ENCODE peak calls at places on chromosomes 1 and 21, in nine cellular contexts. W is CD4-positive, alpha-beta T cell; O is MCF 10A; B is osteocyte; A is body of pancreas; S is fibroblast of lung; J is fibroblast of the aortic adventitia; L is DND-41; E is heart right ventricle. K is an unnamed sample.

GRCh38 chr21:28427356-28428022 is 565.2 kb downstream of the LTN1 start:
- DNase-seq in W (no peak), S (peak; percentile 82), O (no peak), B (no peak), A (no peak), E (no peak), L (no peak), J (peak; percentile 65), K (peak; percentile 76)

GRCh38 chr1:59025201-59025600 is 241.4 kb upstream of the JUN start:
- DNase-seq in E (no peak), O (no peak), S (peak; percentile 77), J (peak; percentile 57), W (no peak), L (no peak), B (no peak), A (no peak), K (no peak)

GRCh38 chr1:7249516-7249915 is 464.3 kb downstream of the CAMTA1 start:
- DNase-seq in O (no peak), A (no peak), E (no peak), B (no peak), J (no peak), S (no peak), L (no peak), W (no peak), K (no peak)

GRCh38 chr21:42025392-42026071 is 15.4 kb upstream of the ZBTB21 start:
- DNase-seq in B (no peak), S (peak; percentile 83), J (peak; percentile 66), O (no peak), E (no peak), W (no peak), L (no peak), A (no peak), K (no peak)

GRCh38 chr1:232904131-232904530 is 46.3 kb upstream of the NTPCR start:
- DNase-seq in B (no peak), W (no peak), S (no peak), A (no peak), E (no peak), O (no peak), L (no peak), J (no peak), K (no peak)

GRCh38 chr1:175005085-175005783 is 5.5 kb downstream of the CACYBP start:
- DNase-seq in W (no peak), O (no peak), L (no peak), A (no peak), S (peak; percentile 63), B (no peak), E (no peak), J (no peak), K (no peak)

GRCh38 chr1:177444997-177445746 is 274.4 kb downstream of the BRINP2 start:
- DNase-seq in E (no peak), W (no peak), J (no peak), S (no peak), B (no peak), A (no peak), O (no peak), L (no peak), K (no peak)

GRCh38 chr1:51491166-51491981 is 27.7 kb downstream of the EPS15 start:
- DNase-seq in B (no peak), L (no peak), A (no peak), W (no peak), S (no peak), O (no peak), J (no peak), E (no peak), K (no peak)

GRCh38 chr1:244652699-244653438 is at the start of gene DESI2:
- DNase-seq in O (peak; percentile 100), S (peak; percentile 100), J (peak; percentile 100), B (peak; percentile 99), W (peak; percentile 96), A (peak; percentile 99), E (peak; percentile 97), L (peak; percentile 99), K (peak; percentile 98)

GRCh38 chr1:244654284-244655038 is 1.5 kb downstream of the DESI2 start:
- DNase-seq in L (no peak), B (no peak), E (no peak), A (no peak), W (no peak), S (no peak), O (peak; percentile 43), J (no peak), K (no peak)

GRCh38 chr1:244651956-244652698 is 799 bp upstream of the DESI2 start:
- DNase-seq in A (no peak), L (no peak), O (no peak), W (no peak), E (no peak), B (no peak), S (peak; percentile 47), J (no peak), K (no peak)

GRCh38 chr1:244655186-244655585 is 2.3 kb downstream of the DESI2 start:
- DNase-seq in A (no peak), S (no peak), E (no peak), L (no peak), J (no peak), W (no peak), O (no peak), B (no peak), K (no peak)

DNA sequence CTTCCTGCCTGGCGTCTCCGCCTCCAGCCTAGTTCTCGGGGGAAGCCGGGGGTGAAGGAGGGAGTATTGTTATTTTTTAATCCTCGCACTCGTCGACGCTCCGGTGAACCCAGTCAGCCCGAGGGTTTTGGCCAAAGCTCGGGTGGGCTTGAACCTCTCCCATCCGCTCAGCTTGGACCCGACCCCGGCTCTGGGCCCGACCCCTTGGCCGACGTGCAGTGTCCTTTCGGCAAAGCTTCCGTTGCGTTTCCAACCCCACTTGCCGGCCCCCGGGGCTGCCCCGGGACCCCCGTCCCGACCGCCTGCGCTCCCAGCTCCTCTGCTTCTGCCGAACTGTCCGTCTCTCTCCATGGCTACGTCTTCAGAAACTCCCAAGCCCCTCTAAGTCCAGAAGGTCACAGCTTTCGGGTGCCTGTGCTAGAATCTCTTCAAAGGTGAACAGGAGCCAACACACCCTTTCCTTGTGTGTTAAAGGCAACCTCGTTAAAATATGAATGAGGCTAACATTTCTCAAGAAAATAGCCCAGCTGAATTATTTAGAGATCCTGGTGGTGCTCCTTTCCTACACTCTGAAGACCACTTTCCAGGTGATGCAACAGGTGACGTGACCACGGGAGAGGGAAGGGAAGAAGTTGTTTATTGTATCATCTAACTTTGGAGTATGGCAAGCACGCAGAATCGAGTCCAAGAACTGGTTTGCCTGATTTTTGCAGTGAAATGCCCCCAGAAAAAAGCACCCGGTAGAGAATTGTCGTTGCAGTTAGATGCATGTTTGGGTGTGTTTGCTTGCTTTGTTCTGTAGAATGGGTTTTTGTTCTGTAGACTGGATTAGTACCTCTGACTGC is 735 bp downstream of the DESI2 start:
- DNase-seq in E (no peak), S (no peak), W (no peak), L (no peak), O (peak; percentile 65), J (peak; percentile 27), B (no peak), A (peak; percentile 7), K (no peak)
- TF ChIP-seq CTCF in E (no peak), S (no peak), W (no peak), L (no peak), O (no peak), J (no peak), B (no peak), A (no peak), K (no peak)

DNA sequence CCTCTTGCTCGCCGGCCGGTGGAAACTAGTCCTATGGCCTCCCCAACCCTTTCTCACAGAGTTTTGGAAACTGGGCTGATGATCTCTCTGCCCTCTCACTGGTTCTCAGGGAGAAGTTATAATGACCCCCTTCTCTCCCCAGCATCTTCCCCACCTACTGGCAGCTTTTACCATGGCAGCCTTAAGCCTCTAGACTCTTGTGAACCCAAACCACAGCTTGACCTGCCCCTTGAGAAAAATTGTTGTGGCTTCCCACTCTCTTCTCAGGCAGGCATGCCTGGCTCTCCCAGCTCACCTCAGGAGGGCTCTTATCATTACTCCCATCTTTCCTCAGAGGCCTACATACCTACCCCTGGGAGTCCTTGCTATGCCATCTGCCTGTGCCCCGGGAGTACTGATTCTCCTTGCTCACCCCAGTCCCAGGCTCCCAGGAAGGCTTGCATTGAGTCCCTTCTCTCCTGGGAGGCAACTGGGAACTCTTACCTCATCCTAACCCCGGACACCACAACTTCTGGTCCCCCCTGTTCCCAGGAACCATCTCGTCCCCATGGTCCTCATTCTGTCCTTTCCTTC is 1.6 kb downstream of the NSUN4 start:
- DNase-seq in B (no peak), J (peak; percentile 25), O (no peak), L (no peak), A (no peak), E (no peak), W (no peak), S (peak; percentile 50), K (no peak)
- TF ChIP-seq CTCF in B (peak; percentile 26), J (peak; percentile 44), O (peak; percentile 8), L (peak; percentile 52), A (no peak), E (no peak), W (no peak), S (peak; percentile 34), K (peak; percentile 44)

DNA sequence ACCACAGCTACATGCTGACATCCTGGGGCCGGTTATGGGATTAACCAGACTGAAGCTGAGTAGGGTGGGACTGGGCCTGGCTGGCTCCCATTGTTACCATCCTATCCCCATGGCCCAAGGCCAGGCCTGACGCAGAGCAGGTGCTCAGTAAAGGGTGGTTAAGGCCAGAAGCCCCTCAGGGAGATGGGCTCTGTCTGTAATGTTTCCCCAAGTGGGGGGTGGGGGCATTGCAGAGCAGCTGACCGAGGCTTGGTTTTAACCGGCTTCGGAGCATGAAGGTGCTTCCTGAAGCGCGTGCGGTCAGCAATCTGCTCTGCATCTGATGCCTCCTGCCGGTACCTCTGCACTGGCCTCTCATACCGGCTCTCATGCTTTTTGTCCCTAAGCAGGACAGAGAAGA is 83.4 kb upstream of the ACTL8 start:
- DNase-seq in J (no peak), B (no peak), S (no peak), W (no peak), A (no peak), E (no peak), L (no peak), O (no peak), K (no peak)
- TF ChIP-seq CTCF in J (no peak), B (no peak), S (no peak), W (no peak), A (no peak), E (no peak), L (no peak), O (no peak), K (no peak)

DNA sequence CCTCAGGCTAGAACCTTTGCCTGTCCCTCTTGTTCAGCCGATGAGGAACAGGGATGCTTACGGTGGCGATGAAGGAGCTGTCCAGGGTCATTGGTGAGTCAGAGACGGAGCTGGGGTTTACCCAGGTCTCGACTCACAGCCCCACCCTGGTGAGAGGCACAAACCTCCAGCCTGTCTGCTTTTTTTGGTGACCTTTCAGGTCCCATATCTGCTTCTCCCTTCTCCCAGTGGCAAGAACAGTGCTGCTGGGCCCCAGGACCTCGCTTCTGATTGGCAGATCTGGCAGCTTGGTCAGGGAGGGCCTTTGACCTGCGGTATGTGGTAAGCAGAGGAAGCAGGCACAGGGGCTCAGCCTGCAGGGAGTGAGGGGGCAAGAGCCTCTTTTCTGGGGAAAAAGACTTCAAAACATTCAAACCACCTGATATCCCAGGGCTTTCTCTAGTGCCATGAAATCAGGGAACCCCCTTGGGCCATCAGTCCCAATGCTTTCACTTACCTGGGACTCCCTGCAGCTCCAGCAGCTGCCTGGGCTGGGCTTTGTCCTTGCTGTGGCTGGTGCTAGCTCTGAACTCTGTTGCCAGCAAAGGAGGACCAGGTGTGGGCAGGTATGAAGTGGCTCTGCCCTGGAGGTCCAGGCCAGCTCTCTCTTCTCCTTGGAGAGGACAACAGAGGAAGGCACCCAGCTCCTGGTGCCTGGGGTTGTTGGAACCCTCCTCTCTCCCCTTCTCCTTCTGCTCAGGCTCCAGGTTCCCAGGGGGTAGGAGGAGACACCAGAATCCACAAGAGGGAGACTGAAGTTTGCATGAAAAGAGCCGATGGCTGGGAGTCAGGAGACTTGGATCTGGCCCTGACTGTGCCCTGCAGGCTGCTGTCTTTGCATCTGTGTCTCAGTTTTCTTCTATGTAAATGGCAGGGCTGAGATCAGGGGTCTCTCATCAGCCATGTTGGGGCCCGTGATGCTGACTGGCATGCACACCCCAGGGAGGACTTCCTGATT is 41.4 kb downstream of the TRIM62 start:
- DNase-seq in S (peak; percentile 39), L (no peak), E (no peak), B (no peak), O (peak; percentile 25), J (no peak), W (no peak), A (no peak), K (no peak)
- TF ChIP-seq CTCF in S (peak; percentile 27), L (no peak), E (no peak), B (peak; percentile 43), O (no peak), J (peak; percentile 28), W (no peak), A (no peak), K (no peak)

K was measured in HFF-Myc.